ENCODE peak calls at places on chromosomes 16 and 17, in eight cellular contexts. P is mucosa of descending colon; W is kidney tubule cell; D is epithelial cell of esophagus; C is central memory CD4-positive, alpha-beta T cell; X is posterior cingulate gyrus; J is T-helper 9 cell; Y is iPS DF 19.7. R is an unnamed sample.

GRCh38 chr17:55883112-55883511 is 132.3 kb downstream of the PCTP start:
- DNase-seq in P (no peak), W (no peak), D (no peak), C (no peak), X (no peak), J (no peak), Y (no peak), R (no peak)

GRCh38 chr16:62545039-62545438 is 508.8 kb upstream of the CDH8 start:
- DNase-seq in P (no peak), W (no peak), D (no peak), C (no peak), X (no peak), J (no peak), Y (no peak), R (no peak)

GRCh38 chr17:2053380-2054261 is 1.3 kb upstream of the HIC1 start:
- DNase-seq in P (peak; percentile 80), W (peak; percentile 63), D (peak; percentile 62), C (peak; percentile 77), X (peak; percentile 69), J (peak; percentile 74), Y (no peak), R (peak; percentile 13)

GRCh38 chr17:7042507-7043194 is 1.2 kb downstream of the SLC16A11 start:
- DNase-seq in P (no peak), W (no peak), D (no peak), C (peak; percentile 36), X (no peak), J (no peak), Y (no peak), R (no peak)

GRCh38 chr16:83023640-83024039 is 396.9 kb downstream of the CDH13 start:
- DNase-seq in P (no peak), W (no peak), D (no peak), C (no peak), X (no peak), J (no peak), Y (no peak), R (no peak)

GRCh38 chr17:64077409-64077808 is 52.5 kb downstream of the ERN1 start:
- DNase-seq in P (no peak), W (peak; percentile 11), D (peak; percentile 90), C (no peak), X (no peak), J (no peak), Y (no peak), R (no peak)

GRCh38 chr16:58292886-58293285 is 1.9 kb downstream of the PRSS54 start:
- DNase-seq in P (no peak), W (no peak), D (no peak), C (no peak), X (no peak), J (no peak), Y (no peak), R (no peak)

GRCh38 chr16:59543641-59544040 is 809.5 kb upstream of the GOT2 start:
- DNase-seq in P (no peak), W (peak; percentile 64), D (peak; percentile 81), C (no peak), X (no peak), J (no peak), Y (no peak), R (peak; percentile 52)

GRCh38 chr17:4872786-4873185 is 26.6 kb upstream of the C17orf107 start:
- DNase-seq in P (no peak), W (no peak), D (no peak), C (no peak), X (peak; percentile 28), J (no peak), Y (no peak), R (no peak)

GRCh38 chr17:28384281-28385036 is 13.0 kb downstream of the SARM1 start:
- DNase-seq in P (peak; percentile 83), W (peak; percentile 77), D (no peak), C (peak; percentile 56), X (peak; percentile 30), J (peak; percentile 47), Y (no peak), R (peak; percentile 37)

GRCh38 chr17:7940034-7940433 is 8.0 kb downstream of the CNTROB start:
- DNase-seq in P (no peak), W (no peak), D (no peak), C (no peak), X (no peak), J (no peak), Y (no peak), R (no peak)

GRCh38 chr16:48535831-48536599 is 74.0 kb downstream of the N4BP1 start:
- DNase-seq in P (peak; percentile 38), W (no peak), D (peak; percentile 76), C (no peak), X (no peak), J (no peak), Y (no peak), R (no peak)

GRCh38 chr17:82012482-82013295 is 10.0 kb downstream of the CENPX start:
- DNase-seq in P (no peak), W (no peak), D (no peak), C (no peak), X (no peak), J (no peak), Y (no peak), R (no peak)

GRCh38 chr16:53734908-53735307 is 31.0 kb downstream of the FTO start:
- DNase-seq in P (no peak), W (no peak), D (no peak), C (no peak), X (no peak), J (no peak), Y (no peak), R (no peak)

GRCh38 chr17:57401556-57402488 is 145.5 kb downstream of the MSI2 start:
- DNase-seq in P (no peak), W (no peak), D (no peak), C (no peak), X (no peak), J (no peak), Y (no peak), R (no peak)

GRCh38 chr17:39813631-39814030 is 50.5 kb downstream of the IKZF3 start:
- DNase-seq in P (peak; percentile 14), W (no peak), D (no peak), C (peak; percentile 83), X (no peak), J (peak; percentile 46), Y (no peak), R (no peak)

GRCh38 chr16:89210904-89211515 is 6.5 kb upstream of the ZNF778 start:
- DNase-seq in P (no peak), W (no peak), D (no peak), C (no peak), X (no peak), J (no peak), Y (no peak), R (no peak)

GRCh38 chr17:11086623-11087022 is 154.4 kb upstream of the SHISA6 start:
- DNase-seq in P (peak; percentile 9), W (no peak), D (no peak), C (no peak), X (no peak), J (no peak), Y (no peak), R (no peak)

GRCh38 chr16:12410842-12411490 is 392.7 kb downstream of the CPPED1 start:
- DNase-seq in P (no peak), W (no peak), D (no peak), C (no peak), X (no peak), J (no peak), Y (no peak), R (no peak)

GRCh38 chr17:21843951-21844590 is 151.7 kb downstream of the KCNJ18 start:
- DNase-seq in P (no peak), W (no peak), D (no peak), C (no peak), X (no peak), J (no peak), Y (no peak), R (no peak)

GRCh38 chr17:40422990-40423611 is 5.4 kb upstream of the TOP2A start:
- DNase-seq in P (no peak), W (no peak), D (no peak), C (no peak), X (no peak), J (no peak), Y (peak; percentile 84), R (no peak)

GRCh38 chr16:28136751-28137434 is 73.4 kb upstream of the GSG1L start:
- DNase-seq in P (no peak), W (no peak), D (no peak), C (peak; percentile 44), X (no peak), J (no peak), Y (no peak), R (no peak)

GRCh38 chr16:19884611-19885455 is at the start of gene GPRC5B:
- DNase-seq in P (peak; percentile 38), W (peak; percentile 19), D (peak; percentile 20), C (peak; percentile 35), X (peak; percentile 55), J (peak; percentile 41), Y (no peak), R (no peak)

GRCh38 chr17:27361695-27362094 is 67.8 kb downstream of the WSB1 start:
- DNase-seq in P (no peak), W (no peak), D (no peak), C (no peak), X (no peak), J (no peak), Y (no peak), R (no peak)

GRCh38 chr16:76277099-76278030 is at the start of gene CNTNAP4:
- DNase-seq in P (no peak), W (no peak), D (peak; percentile 4), C (no peak), X (peak; percentile 81), J (no peak), Y (no peak), R (no peak)

GRCh38 chr16:11030990-11031510 is 86.7 kb downstream of the CLEC16A start:
- DNase-seq in P (no peak), W (no peak), D (no peak), C (no peak), X (no peak), J (no peak), Y (no peak), R (no peak)

GRCh38 chr16:4811773-4812172 is 9.3 kb upstream of the ROGDI start:
- DNase-seq in P (no peak), W (no peak), D (no peak), C (no peak), X (no peak), J (no peak), Y (no peak), R (no peak)

GRCh38 chr16:20515580-20516179 is 60.5 kb downstream of the ACSM2B start:
- DNase-seq in P (no peak), W (peak; percentile 57), D (no peak), C (no peak), X (no peak), J (no peak), Y (no peak), R (peak; percentile 16)

GRCh38 chr16:87125206-87126155 is 191.7 kb downstream of the C16orf95 start:
- DNase-seq in P (no peak), W (no peak), D (no peak), C (no peak), X (no peak), J (no peak), Y (no peak), R (no peak)

GRCh38 chr17:34652001-34652400 is 72.6 kb downstream of the TMEM132E start:
- DNase-seq in P (no peak), W (no peak), D (no peak), C (no peak), X (no peak), J (no peak), Y (no peak), R (no peak)

GRCh38 chr16:27327586-27327915 is 13.8 kb downstream of the IL4R start:
- DNase-seq in P (no peak), W (no peak), D (no peak), C (no peak), X (no peak), J (no peak), Y (no peak), R (no peak)

GRCh38 chr16:85611455-85612190 is 1.5 kb upstream of the GSE1 start:
- DNase-seq in P (peak; percentile 79), W (peak; percentile 80), D (peak; percentile 87), C (peak; percentile 37), X (peak; percentile 81), J (peak; percentile 37), Y (no peak), R (peak; percentile 32)

GRCh38 chr17:77061711-77062110 is 79.1 kb upstream of the SEC14L1 start:
- DNase-seq in P (no peak), W (no peak), D (no peak), C (no peak), X (no peak), J (no peak), Y (no peak), R (no peak)

GRCh38 chr16:56950881-56951771 is 10.6 kb upstream of the CETP start:
- DNase-seq in P (peak; percentile 52), W (peak; percentile 55), D (peak; percentile 52), C (peak; percentile 31), X (no peak), J (peak; percentile 34), Y (peak; percentile 50), R (peak; percentile 6)